ENCODE peak calls at places on chromosomes 12 and 14, in ten cellular contexts. D, P, Q, U, E, Z, T, N, W and R are unnamed samples. For H3K9me3 and H3K4me1, the result is how much of the 10 kb centered on the place peaks cover.

GRCh38 chr14:74568896-74569295 is 43.1 kb downstream of the LTBP2 start:
- DNase-seq in D (no peak), P (no peak), Q (no peak), U (no peak), E (no peak), Z (peak), T (no peak), N (no peak), W (peak), R (peak)

GRCh38 chr12:3803865-3804472 is 51.1 kb upstream of the CRACR2A start:
- DNase-seq in D (peak), P (no peak), Q (peak), U (peak), E (peak), Z (peak), T (peak), N (peak), W (peak), R (peak)

GRCh38 chr12:51923506-51924365 is 16.4 kb downstream of the ACVRL1 start:
- DNase-seq in D (peak), P (no peak), Q (no peak), U (peak), E (peak), Z (peak), T (peak), N (peak), W (no peak), R (peak)

GRCh38 chr12:25557830-25558436 is 4.8 kb upstream of the LMNTD1 start:
- DNase-seq in D (peak), P (no peak), Q (no peak), U (no peak), E (peak), Z (peak), T (peak), N (no peak), W (peak), R (peak)

GRCh38 chr12:96150442-96150841 is 43.7 kb upstream of the ELK3 start:
- DNase-seq in D (no peak), P (no peak), Q (no peak), U (no peak), E (no peak), Z (no peak), T (peak), N (no peak), W (no peak), R (no peak)

GRCh38 chr12:75908961-75909699 is 122.4 kb downstream of the PHLDA1 start:
- DNase-seq in D (no peak), P (no peak), Q (peak), U (peak), E (peak), Z (peak), T (no peak), N (no peak), W (no peak), R (peak)

GRCh38 chr14:40368314-40368713 is 936.1 kb upstream of the FBXO33 start:
- DNase-seq in D (no peak), P (no peak), Q (no peak), U (no peak), E (no peak), Z (no peak), T (no peak), N (no peak), W (no peak), R (no peak)

GRCh38 chr12:114306646-114307045 is 99.3 kb downstream of the TBX5 start:
- DNase-seq in D (no peak), P (no peak), Q (no peak), U (no peak), E (no peak), Z (peak), T (no peak), N (no peak), W (no peak), R (peak)

GRCh38 chr12:131091976-131092691 is 138.4 kb downstream of the ADGRD1 start:
- DNase-seq in D (peak), P (no peak), Q (no peak), U (peak), E (no peak), Z (no peak), T (no peak), N (no peak), W (no peak), R (no peak)

GRCh38 chr14:74754157-74754556 is 9.0 kb upstream of the YLPM1 start:
- DNase-seq in D (no peak), P (no peak), Q (no peak), U (no peak), E (no peak), Z (no peak), T (no peak), N (no peak), W (no peak), R (no peak)

GRCh38 chr12:1916396-1917171 is 1.9 kb downstream of the CACNA2D4 start:
- DNase-seq in D (peak), P (no peak), Q (peak), U (peak), E (no peak), Z (no peak), T (no peak), N (no peak), W (no peak), R (peak)

GRCh38 chr14:22819191-22819988 is 4.2 kb upstream of the SLC7A7 start:
- DNase-seq in D (peak), P (no peak), Q (no peak), U (peak), E (peak), Z (peak), T (no peak), N (no peak), W (peak), R (no peak)

GRCh38 chr12:3452348-3452747 is 38.7 kb upstream of the PRMT8 start:
- DNase-seq in D (no peak), P (no peak), Q (no peak), U (no peak), E (no peak), Z (no peak), T (no peak), N (no peak), W (no peak), R (no peak)

GRCh38 chr14:103045387-103045869 is 11.9 kb downstream of the CDC42BPB start:
- DNase-seq in D (no peak), P (no peak), Q (no peak), U (no peak), E (no peak), Z (no peak), T (no peak), N (no peak), W (no peak), R (peak)

GRCh38 chr12:53623526-53623925 is 2.7 kb downstream of the ATF7 start:
- DNase-seq in D (no peak), P (no peak), Q (no peak), U (no peak), E (peak), Z (peak), T (no peak), N (no peak), W (peak), R (no peak)

GRCh38 chr14:20438664-20439063 is 2.7 kb upstream of the KLHL33 start:
- DNase-seq in D (no peak), P (no peak), Q (no peak), U (no peak), E (no peak), Z (no peak), T (no peak), N (no peak), W (no peak), R (no peak)

GRCh38 chr12:124273630-124274029 is 21.3 kb upstream of the RFLNA start:
- DNase-seq in D (peak), P (no peak), Q (no peak), U (no peak), E (peak), Z (peak), T (no peak), N (no peak), W (peak), R (peak)

GRCh38 chr14:104341532-104342434 is 203.4 kb downstream of the KIF26A start:
- DNase-seq in D (peak), P (no peak), Q (peak), U (peak), E (peak), Z (no peak), T (peak), N (no peak), W (no peak), R (peak)

GRCh38 chr14:50669441-50669986 is 1.4 kb upstream of the SAV1 start:
- DNase-seq in D (peak), P (no peak), Q (no peak), U (no peak), E (peak), Z (no peak), T (peak), N (no peak), W (no peak), R (no peak)

GRCh38 chr12:113248842-113249435 is 27.7 kb downstream of the TPCN1 start:
- DNase-seq in D (no peak), P (no peak), Q (no peak), U (no peak), E (no peak), Z (no peak), T (no peak), N (no peak), W (no peak), R (no peak)

GRCh38 chr14:102900631-102901571 is 21.6 kb upstream of the AMN start:
- DNase-seq in D (no peak), P (no peak), Q (no peak), U (no peak), E (no peak), Z (no peak), T (no peak), N (no peak), W (no peak), R (peak)

GRCh38 chr12:19251481-19251880 is 121.9 kb downstream of the PLEKHA5 start:
- DNase-seq in D (no peak), P (no peak), Q (no peak), U (no peak), E (no peak), Z (no peak), T (no peak), N (no peak), W (no peak), R (peak)

GRCh38 chr12:75308279-75308678 is 21.8 kb downstream of the CAPS2 start:
- DNase-seq in D (no peak), P (no peak), Q (no peak), U (no peak), E (no peak), Z (no peak), T (no peak), N (no peak), W (no peak), R (peak)

GRCh38 chr14:103562135-103562384 is 397 bp downstream of the BAG5 start:
- DNase-seq in D (no peak), P (no peak), Q (no peak), U (peak), E (peak), Z (no peak), T (no peak), N (no peak), W (no peak), R (no peak)

GRCh38 chr12:120710805-120711296 is 593 bp downstream of the UNC119B start:
- DNase-seq in D (peak), P (no peak), Q (no peak), U (no peak), E (no peak), Z (no peak), T (peak), N (peak), W (peak), R (peak)

GRCh38 chr14:64755661-64756265 is 51.5 kb downstream of the PLEKHG3 start:
- DNase-seq in D (no peak), P (no peak), Q (no peak), U (no peak), E (no peak), Z (no peak), T (no peak), N (peak), W (peak), R (no peak)

GRCh38 chr14:77026930-77027537 is 1.5 kb downstream of the IRF2BPL start:
- DNase-seq in D (peak), P (no peak), Q (peak), U (peak), E (peak), Z (peak), T (peak), N (peak), W (peak), R (peak)

GRCh38 chr14:90288646-90289355 is 32.4 kb downstream of the PSMC1 start:
- DNase-seq in D (no peak), P (no peak), Q (no peak), U (peak), E (peak), Z (peak), T (no peak), N (no peak), W (no peak), R (no peak)

GRCh38 chr12:66539451-66539850 is 139.4 kb downstream of the GRIP1 start:
- DNase-seq in D (no peak), P (no peak), Q (no peak), U (no peak), E (no peak), Z (no peak), T (no peak), N (no peak), W (no peak), R (no peak)

GRCh38 chr12:63841611-63842010 is 2.9 kb upstream of the SRGAP1 start:
- DNase-seq in D (no peak), P (no peak), Q (no peak), U (no peak), E (no peak), Z (peak), T (no peak), N (no peak), W (no peak), R (no peak)

GRCh38 chr12:57080855-57081254 is 2.3 kb upstream of the NEMP1 start:
- DNase-seq in D (no peak), P (no peak), Q (no peak), U (no peak), E (no peak), Z (no peak), T (no peak), N (no peak), W (no peak), R (no peak)

GRCh38 chr14:54325766-54326165 is 71.0 kb upstream of the CDKN3 start:
- DNase-seq in D (no peak), P (no peak), Q (no peak), U (no peak), E (no peak), Z (no peak), T (no peak), N (no peak), W (no peak), R (no peak)

GRCh38 chr14:97021571-97022171 is 224.5 kb downstream of the VRK1 start:
- DNase-seq in D (peak), P (no peak), Q (no peak), U (no peak), E (no peak), Z (no peak), T (no peak), N (no peak), W (no peak), R (no peak)

GRCh38 chr14:79587194-79587593 is 624.1 kb downstream of the DIO2 start:
- DNase-seq in D (no peak), P (no peak), Q (no peak), U (no peak), E (peak), Z (peak), T (no peak), N (no peak), W (no peak), R (peak)

GRCh38 chr14:55125403-55125802 is 3.6 kb upstream of the LGALS3 start:
- DNase-seq in D (no peak), P (no peak), Q (no peak), U (no peak), E (no peak), Z (no peak), T (no peak), N (no peak), W (no peak), R (no peak)

GRCh38 chr14:92692822-92693226 is 55.6 kb downstream of the LGMN start:
- DNase-seq in D (no peak), P (no peak), Q (peak), U (peak), E (peak), Z (no peak), T (no peak), N (peak), W (peak), R (no peak)

GRCh38 chr12:41795066-41795465 is 349.6 kb downstream of the GXYLT1 start:
- DNase-seq in D (no peak), P (no peak), Q (no peak), U (no peak), E (peak), Z (peak), T (no peak), N (no peak), W (no peak), R (no peak)

GRCh38 chr14:62002636-62003035 is 240.4 kb downstream of the SNAPC1 start:
- DNase-seq in D (no peak), P (no peak), Q (no peak), U (no peak), E (peak), Z (no peak), T (no peak), N (no peak), W (peak), R (no peak)

GRCh38 chr14:55749201-55749812 is 169.3 kb downstream of the KTN1 start:
- DNase-seq in D (peak), P (no peak), Q (no peak), U (no peak), E (no peak), Z (peak), T (peak), N (no peak), W (peak), R (no peak)

GRCh38 chr12:11662369-11662768 is 12.9 kb downstream of the ETV6 start:
- DNase-seq in D (no peak), P (no peak), Q (no peak), U (no peak), E (no peak), Z (no peak), T (no peak), N (no peak), W (no peak), R (no peak)

GRCh38 chr14:29740491-29740890 is 187.2 kb downstream of the PRKD1 start:
- DNase-seq in D (no peak), P (no peak), Q (no peak), U (no peak), E (no peak), Z (no peak), T (no peak), N (no peak), W (no peak), R (no peak)
- H3K9me3 ChIP-seq in D (under half), P (under half), Q (under half), U (under half), E (under half), Z (under half), T (under half), N (under half), W (under half), R (under half)

GRCh38 chr12:50215033-50215432 is 47.9 kb upstream of the CERS5 start:
- DNase-seq in D (no peak), P (no peak), Q (no peak), U (no peak), E (no peak), Z (peak), T (no peak), N (no peak), W (peak), R (peak)

GRCh38 chr12:50212071-50212467 is 44.9 kb upstream of the CERS5 start:
- DNase-seq in D (no peak), P (no peak), Q (no peak), U (no peak), E (peak), Z (no peak), T (no peak), N (no peak), W (no peak), R (no peak)

GRCh38 chr12:50214018-50214417 is 46.8 kb upstream of the CERS5 start:
- DNase-seq in D (no peak), P (no peak), Q (no peak), U (no peak), E (no peak), Z (no peak), T (no peak), N (no peak), W (no peak), R (no peak)

GRCh38 chr12:50213439-50213838 is 46.3 kb upstream of the CERS5 start:
- DNase-seq in D (no peak), P (no peak), Q (no peak), U (no peak), E (no peak), Z (no peak), T (no peak), N (no peak), W (no peak), R (no peak)

GRCh38 chr12:50211392-50212070 is 44.4 kb upstream of the CERS5 start:
- DNase-seq in D (no peak), P (no peak), Q (no peak), U (no peak), E (peak), Z (no peak), T (no peak), N (no peak), W (no peak), R (peak)
- TF ChIP-seq CTCF in D (no peak), P (no peak), Q (no peak), U (peak), E (no peak), Z (no peak), T (no peak), N (no peak), W (no peak), R (no peak)

DNA sequence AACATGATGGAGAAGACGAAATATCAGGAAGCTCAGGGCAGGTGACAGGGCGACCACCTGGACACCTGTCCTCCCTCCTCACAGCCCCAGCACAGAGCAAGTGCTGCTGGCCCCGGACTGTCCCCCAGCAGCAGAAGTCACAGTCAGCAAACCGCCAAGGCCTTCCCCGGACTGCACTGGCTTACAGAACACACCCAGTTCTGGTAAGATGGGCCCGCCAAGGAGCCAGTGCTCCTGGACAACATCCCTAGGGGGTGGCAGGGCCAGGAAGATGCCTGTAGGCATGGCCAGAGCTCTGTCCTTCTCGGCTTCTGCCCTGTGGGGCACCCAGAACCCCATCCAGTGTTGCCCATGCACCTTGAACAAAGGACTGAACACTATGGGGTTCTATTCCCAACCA is 77.9 kb downstream of the BCL11B start:
- DNase-seq in D (no peak), P (no peak), Q (no peak), U (no peak), E (no peak), Z (no peak), T (no peak), N (no peak), W (no peak), R (no peak)
- H3K4me1 ChIP-seq in D (under half), P (under half), Q (under half), U (under half), E (under half), Z (under half), T (under half), N (half or more), W (under half), R (under half)

DNA sequence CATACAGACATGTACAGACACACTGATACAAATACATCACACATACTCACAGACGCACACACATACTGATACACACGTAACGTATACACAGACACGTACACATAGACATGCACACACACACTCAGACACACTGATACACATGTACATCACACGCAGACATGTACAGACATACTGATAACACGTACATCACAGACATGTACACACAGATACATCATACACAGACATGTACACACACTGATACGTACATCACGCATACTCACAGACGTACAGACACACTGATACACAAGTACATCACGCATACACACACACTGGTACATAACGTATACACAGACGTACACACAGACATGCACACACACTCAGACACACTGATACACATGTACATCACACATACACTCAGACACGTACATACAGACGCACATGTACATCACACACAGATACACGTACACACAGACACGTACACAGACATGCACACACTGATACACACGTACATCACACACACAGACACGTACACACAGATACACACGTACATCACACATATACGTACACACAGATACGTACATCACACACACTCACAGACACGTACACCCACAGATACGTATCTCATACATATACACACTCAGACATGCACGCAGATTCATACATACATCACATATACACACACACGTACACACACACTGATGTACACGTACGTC is 5.1 kb downstream of the ZNF605 start:
- DNase-seq in D (peak), P (no peak), Q (no peak), U (no peak), E (no peak), Z (no peak), T (no peak), N (no peak), W (no peak), R (no peak)
- H3K9me3 ChIP-seq in D (half or more), P (half or more), Q (under half), U (under half), E (under half), Z (under half), T (under half), N (under half), W (half or more), R (under half)